ENCODE peak calls at places on chromosome 12, in nine cellular contexts. O is tibial artery, U is K562, W is transverse colon, S is mammary epithelial cell, Z is neural progenitor cell, J is A549, Y is stomach, P is heart left ventricle. A is an unnamed sample. For H3K9me3, the result is how much of the 10 kb centered on the place peaks cover.

GRCh38 chr12:1977588-1977987 is 26.7 kb downstream of the DCP1B start:
- DNase-seq in U (no peak), J (no peak), W (no peak), P (no peak), Y (no peak), O (no peak), S (no peak), Z (no peak), A (no peak)

GRCh38 chr12:91037301-91037700 is 20.5 kb downstream of the KERA start:
- DNase-seq in O (no peak), P (no peak), U (no peak), W (no peak), S (no peak), J (no peak), Y (no peak), Z (no peak), A (no peak)

GRCh38 chr12:7120166-7120565 is 8.5 kb downstream of the RBP5 start:
- DNase-seq in S (no peak), Y (no peak), O (no peak), P (no peak), J (no peak), U (no peak), Z (no peak), W (no peak), A (no peak)

GRCh38 chr12:27123642-27124041 is 41.3 kb upstream of the C12orf71 start:
- DNase-seq in U (peak), P (no peak), W (no peak), S (peak), Y (no peak), Z (peak), O (no peak), J (peak), A (no peak)

GRCh38 chr12:93704625-93705024 is 27.4 kb downstream of the CRADD start:
- DNase-seq in S (no peak), U (no peak), Y (no peak), P (no peak), J (no peak), Z (no peak), O (no peak), W (no peak), A (no peak)

GRCh38 chr12:8870591-8870990 is 43.7 kb upstream of the PHC1 start:
- DNase-seq in P (no peak), J (no peak), O (no peak), W (no peak), Y (no peak), U (no peak), S (no peak), Z (no peak), A (no peak)

GRCh38 chr12:103401421-103401820 is 94.3 kb downstream of the C12orf42 start:
- DNase-seq in Z (no peak), P (no peak), W (no peak), J (peak), S (peak), O (no peak), Y (no peak), U (no peak), A (no peak)

GRCh38 chr12:6891637-6892036 is 13.0 kb upstream of the LRRC23 start:
- DNase-seq in Y (no peak), Z (no peak), J (no peak), O (no peak), U (no peak), P (no peak), W (no peak), S (no peak), A (no peak)

GRCh38 chr12:6570264-6570887 is 2.3 kb upstream of the NOP2 start:
- DNase-seq in J (peak), Z (peak), U (peak), S (no peak), Y (peak), O (no peak), P (no peak), W (peak), A (peak)

GRCh38 chr12:97778111-97778510 is 315.5 kb downstream of the RMST start:
- DNase-seq in W (no peak), J (no peak), O (no peak), Z (no peak), S (no peak), P (no peak), Y (no peak), U (no peak), A (no peak)

GRCh38 chr12:8987163-8987562 is 2.2 kb upstream of the KLRG1 start:
- DNase-seq in Y (no peak), P (no peak), W (no peak), S (no peak), J (no peak), O (no peak), Z (no peak), U (no peak), A (no peak)

GRCh38 chr12:112018571-112019237 is 5.5 kb downstream of the ERP29 start:
- DNase-seq in P (no peak), J (no peak), Z (no peak), Y (no peak), S (peak), U (no peak), O (no peak), W (no peak), A (no peak)

GRCh38 chr12:91662021-91662420 is 479.4 kb upstream of the DCN start:
- DNase-seq in S (no peak), P (no peak), U (no peak), Y (no peak), Z (no peak), J (no peak), W (no peak), O (no peak), A (no peak)

GRCh38 chr12:89593233-89593632 is 67.4 kb upstream of the POC1B start:
- DNase-seq in P (no peak), J (no peak), S (no peak), O (no peak), U (peak), W (no peak), Y (no peak), Z (no peak), A (no peak)

GRCh38 chr12:18277196-18277595 is 15.9 kb downstream of the PIK3C2G start:
- DNase-seq in J (no peak), O (no peak), P (no peak), U (no peak), Z (no peak), W (no peak), S (no peak), Y (no peak), A (no peak)

DNA sequence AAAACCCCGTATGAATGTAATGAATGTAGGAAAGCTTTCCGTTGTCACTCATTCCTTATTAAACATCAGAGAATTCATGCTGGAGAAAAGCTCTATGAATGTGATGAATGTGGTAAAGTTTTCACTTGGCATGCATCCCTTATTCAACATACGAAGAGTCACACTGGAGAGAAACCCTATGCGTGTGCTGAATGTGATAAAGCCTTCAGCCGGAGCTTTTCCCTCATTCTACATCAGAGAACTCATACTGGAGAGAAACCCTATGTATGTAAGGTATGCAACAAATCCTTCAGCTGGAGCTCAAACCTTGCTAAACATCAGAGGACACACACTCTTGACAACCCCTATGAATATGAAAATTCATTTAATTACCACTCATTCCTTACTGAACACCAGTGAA is 23.8 kb downstream of the ZNF891 start:
- DNase-seq in Y (no peak), P (no peak), S (no peak), O (no peak), U (no peak), Z (no peak), W (no peak), J (peak), A (no peak)
- H3K9me3 ChIP-seq in Y (half or more), P (under half), S (half or more), O (half or more), U (under half), Z (half or more), W (half or more), J (half or more), A (under half)

GRCh38 chr12:67068773-67069450 is 200.2 kb upstream of the CAND1 start:
- DNase-seq in Y (peak), P (no peak), J (peak), W (peak), O (no peak), U (peak), Z (peak), S (peak), A (peak)
- H3K4me3 ChIP-seq in Y (peak), P (peak), J (peak), W (peak), O (peak), U (no peak), Z (peak), S (peak), A (peak)

GRCh38 chr12:34333337-34333736 is 311.0 kb downstream of the ALG10 start:
- DNase-seq in S (no peak), Z (no peak), O (no peak), W (no peak), P (no peak), J (no peak), U (peak), Y (no peak), A (no peak)
- H3K9me3 ChIP-seq in S (half or more), Z (under half), O (under half), W (under half), P (under half), J (under half), U (under half), Y (half or more), A (under half)

GRCh38 chr12:120845696-120846095 is 58.5 kb downstream of the SPPL3 start:
- DNase-seq in U (no peak), Y (no peak), J (no peak), P (no peak), Z (no peak), O (no peak), S (no peak), W (no peak), A (no peak)

GRCh38 chr12:120846721-120847120 is 57.4 kb downstream of the SPPL3 start:
- DNase-seq in Y (no peak), J (no peak), P (no peak), Z (no peak), W (no peak), U (no peak), O (no peak), S (no peak), A (no peak)

GRCh38 chr12:120844297-120844696 is 59.9 kb downstream of the SPPL3 start:
- DNase-seq in W (no peak), U (no peak), S (no peak), Y (no peak), Z (no peak), P (no peak), J (no peak), O (no peak), A (no peak)

GRCh38 chr12:120843472-120843871 is 60.7 kb downstream of the SPPL3 start:
- DNase-seq in S (no peak), O (no peak), Z (no peak), P (no peak), W (no peak), Y (no peak), U (no peak), J (no peak), A (no peak)

GRCh38 chr12:120844768-120845449 is 59.2 kb downstream of the SPPL3 start:
- DNase-seq in W (no peak), U (no peak), J (no peak), S (no peak), Z (no peak), P (no peak), Y (no peak), O (no peak), A (no peak)
- H3K4me3 ChIP-seq in W (no peak), U (no peak), J (no peak), S (no peak), Z (no peak), P (no peak), Y (no peak), O (no peak), A (no peak)

DNA sequence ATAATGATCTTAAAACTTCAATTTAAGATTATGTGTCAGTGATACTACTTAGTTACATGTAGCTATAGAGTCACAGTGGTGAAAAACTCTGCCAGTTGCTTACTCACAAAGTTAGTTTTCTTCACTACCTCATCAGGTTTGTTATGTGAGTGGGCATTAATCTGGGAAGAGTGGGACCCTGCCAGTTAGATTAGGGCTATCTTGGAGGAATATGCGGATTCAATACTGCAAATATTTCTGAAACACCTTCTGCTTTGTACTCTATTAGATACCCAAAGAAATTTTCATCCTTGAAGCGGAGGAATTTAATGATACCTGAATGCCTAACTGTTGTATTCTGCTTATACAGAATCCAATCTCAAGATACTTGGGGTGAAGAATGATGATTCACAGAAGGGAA is 25.1 kb downstream of the ZNF268 start:
- DNase-seq in U (no peak), Z (no peak), J (no peak), P (no peak), S (no peak), W (no peak), O (no peak), Y (no peak), A (no peak)
- H3K9me3 ChIP-seq in U (under half), Z (half or more), J (half or more), P (under half), S (half or more), W (half or more), O (half or more), Y (half or more), A (under half)

GRCh38 chr12:14191612-14192011 is 173.9 kb upstream of the ATF7IP start:
- DNase-seq in S (no peak), W (no peak), J (no peak), P (no peak), Y (no peak), O (no peak), U (no peak), Z (no peak), A (no peak)

GRCh38 chr12:14186193-14186502 is 179.3 kb upstream of the ATF7IP start:
- DNase-seq in S (no peak), U (no peak), J (no peak), P (no peak), W (no peak), Y (no peak), O (no peak), Z (no peak), A (no peak)

GRCh38 chr12:14187966-14188365 is 177.5 kb upstream of the ATF7IP start:
- DNase-seq in Z (no peak), P (no peak), W (no peak), U (no peak), S (no peak), J (no peak), O (no peak), Y (no peak), A (no peak)

GRCh38 chr12:14190694-14191093 is 174.8 kb upstream of the ATF7IP start:
- DNase-seq in O (no peak), Z (no peak), P (no peak), Y (no peak), J (no peak), W (no peak), S (peak), U (no peak), A (no peak)

GRCh38 chr12:14188761-14189160 is 176.7 kb upstream of the ATF7IP start:
- DNase-seq in Z (no peak), O (no peak), W (no peak), J (no peak), Y (no peak), S (no peak), U (no peak), P (no peak), A (no peak)
- H3K4me3 ChIP-seq in Z (no peak), O (no peak), W (no peak), J (no peak), Y (no peak), S (no peak), U (no peak), P (no peak), A (no peak)

DNA sequence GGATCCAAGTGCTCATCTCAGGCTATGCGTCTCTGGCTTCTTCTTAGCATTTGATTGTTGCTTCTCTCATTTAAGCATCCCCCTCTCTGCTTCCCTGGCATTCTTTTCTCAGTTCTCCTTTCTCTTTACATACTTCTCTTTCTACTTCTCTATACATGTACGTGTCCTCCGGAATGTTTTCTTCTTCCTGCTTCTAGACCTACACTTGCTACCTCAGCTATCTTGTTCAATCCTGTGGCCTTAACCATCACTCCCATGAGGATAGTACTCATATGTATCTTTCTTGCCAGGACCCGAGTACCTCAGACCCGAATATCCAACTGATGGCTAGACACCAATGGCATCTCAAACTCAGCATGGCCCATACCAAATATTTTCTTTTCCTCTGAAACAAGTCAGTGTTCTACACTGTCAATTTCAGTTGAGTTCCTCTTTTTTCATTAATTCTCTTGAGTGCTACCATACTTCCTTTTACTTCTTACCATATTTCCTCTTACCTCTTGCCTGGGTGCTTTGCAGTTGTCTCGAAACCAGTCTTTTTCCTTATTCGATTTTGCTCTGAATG is 115.1 kb upstream of the SLC38A2 start:
- DNase-seq in P (no peak), Y (no peak), J (no peak), Z (no peak), O (no peak), U (no peak), W (no peak), S (no peak), A (no peak)
- H3K9me3 ChIP-seq in P (under half), Y (under half), J (under half), Z (under half), O (under half), U (under half), W (under half), S (under half), A (under half)

DNA sequence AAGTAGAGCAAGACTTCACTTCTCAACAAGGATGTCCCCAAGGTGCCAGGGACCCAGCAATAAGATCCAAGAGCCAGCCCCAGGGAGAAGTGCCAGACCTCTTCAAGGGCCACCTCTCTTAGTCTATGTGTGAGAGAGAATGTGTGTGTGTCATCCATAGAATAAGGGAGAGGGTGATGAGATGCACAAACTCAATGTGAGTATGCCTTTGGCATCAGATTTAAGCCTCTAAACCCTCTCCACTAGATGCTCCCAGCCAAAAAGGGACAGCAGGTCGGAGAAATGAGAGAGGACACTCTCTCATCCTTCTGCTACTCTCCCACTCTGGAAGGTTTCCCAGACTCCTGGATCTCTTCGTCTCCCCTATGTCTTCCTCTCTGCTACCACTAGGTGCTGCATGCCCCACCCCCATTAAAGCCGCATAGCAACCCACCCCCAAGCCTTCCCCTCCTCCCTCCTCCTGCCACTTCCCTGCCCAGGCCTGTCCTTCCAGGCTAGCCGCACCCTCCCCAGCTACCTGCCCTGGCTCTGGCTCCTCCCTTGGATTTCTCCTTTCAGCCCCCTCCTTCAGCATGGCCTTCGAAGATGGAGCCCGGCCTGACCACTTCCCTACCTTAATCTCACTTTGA is 7.6 kb downstream of the RARG start:
- DNase-seq in U (peak), O (no peak), P (no peak), Y (no peak), S (peak), Z (peak), W (no peak), J (peak), A (no peak)
- H3K4me3 ChIP-seq in U (no peak), O (no peak), P (no peak), Y (no peak), S (no peak), Z (no peak), W (no peak), J (no peak), A (no peak)

GRCh38 chr12:110093631-110094311 is 30.4 kb upstream of the IFT81 start:
- DNase-seq in S (no peak), O (no peak), Y (no peak), W (no peak), P (no peak), U (peak), Z (no peak), J (no peak), A (no peak)
- H3K9me3 ChIP-seq in S (under half), O (under half), Y (under half), W (under half), P (under half), U (under half), Z (under half), J (under half), A (under half)

GRCh38 chr12:116647802-116648201 is 88.6 kb downstream of the MAP1LC3B2 start:
- DNase-seq in Y (no peak), S (no peak), J (no peak), O (no peak), Z (no peak), W (no peak), P (no peak), U (no peak), A (no peak)

GRCh38 chr12:116651089-116651488 is 86.8 kb downstream of the SPRING1 start:
- DNase-seq in S (no peak), Z (no peak), W (no peak), O (no peak), Y (no peak), U (no peak), P (no peak), J (no peak), A (no peak)

GRCh38 chr12:116650585-116650984 is 87.3 kb downstream of the SPRING1 start:
- DNase-seq in Z (no peak), Y (no peak), P (no peak), O (no peak), S (no peak), W (no peak), J (no peak), U (no peak), A (no peak)

GRCh38 chr12:116646901-116647300 is 87.7 kb downstream of the MAP1LC3B2 start:
- DNase-seq in S (no peak), P (no peak), W (no peak), O (no peak), Y (no peak), J (no peak), Z (no peak), U (no peak), A (no peak)

DNA sequence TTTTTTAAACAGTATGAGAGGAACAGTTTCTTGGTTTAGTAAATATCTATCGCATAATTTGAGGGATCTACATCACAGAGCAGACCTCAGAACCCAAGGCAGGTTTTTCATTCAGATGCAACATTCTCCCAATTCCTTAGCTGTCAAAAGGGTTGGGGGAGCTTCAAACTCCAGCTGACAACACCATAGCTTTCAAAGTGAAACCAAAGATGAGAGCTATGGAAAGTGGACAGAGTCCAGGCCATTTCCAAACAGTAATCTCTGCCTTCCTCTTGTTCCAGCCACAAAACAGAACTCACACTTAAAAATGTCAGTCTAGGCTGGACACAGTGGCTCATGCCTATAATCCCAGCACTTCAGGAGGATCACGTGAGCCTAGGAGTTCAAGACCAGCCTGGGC is 87.8 kb downstream of the SPRING1 start:
- DNase-seq in P (no peak), O (no peak), J (no peak), S (no peak), Z (no peak), W (no peak), U (no peak), Y (no peak), A (no peak)
- H3K4me3 ChIP-seq in P (no peak), O (no peak), J (no peak), S (no peak), Z (no peak), W (no peak), U (no peak), Y (no peak), A (no peak)

A was measured in testis.